ENCODE peak calls at places on chromosomes 12 and 14, in five cellular contexts. X is fibroblast of the conjunctiva; W is left cardiac atrium; D is activated naive CD8-positive, alpha-beta T cell treated with anti-CD3 and anti-CD28 coated beads for 36 hours; L is NT2/D1. G is an unnamed sample.

GRCh38 chr14:60151715-60152114 is 13.5 kb downstream of the DHRS7 start:
- DNase-seq in D (peak), X (peak), L (no peak), W (peak), G (peak)

GRCh38 chr12:120652671-120653435 is 12.4 kb downstream of the CABP1 start:
- DNase-seq in X (no peak), D (no peak), W (no peak), L (no peak), G (no peak)

GRCh38 chr12:113055594-113056380 is 743 bp upstream of the DTX1 start:
- DNase-seq in W (no peak), D (no peak), L (no peak), X (no peak), G (no peak)

GRCh38 chr14:104650057-104650980 is 39.1 kb upstream of the INF2 start:
- DNase-seq in L (peak), X (peak), W (peak), D (peak), G (peak)

GRCh38 chr12:62625238-62625637 is 158.6 kb downstream of the MON2 start:
- DNase-seq in X (no peak), W (peak), D (no peak), L (no peak), G (no peak)

GRCh38 chr12:92369643-92370042 is 224.0 kb upstream of the BTG1 start:
- DNase-seq in L (no peak), D (no peak), W (no peak), X (peak), G (no peak)

GRCh38 chr14:92507174-92507768 is 6.3 kb upstream of the RIN3 start:
- DNase-seq in X (no peak), D (no peak), L (no peak), W (no peak), G (no peak)

GRCh38 chr12:119069029-119069731 is 87.8 kb downstream of the SRRM4 start:
- DNase-seq in W (no peak), D (no peak), X (no peak), L (no peak), G (no peak)

GRCh38 chr12:129119537-129119936 is 266.3 kb downstream of the GLT1D1 start:
- DNase-seq in L (peak), X (no peak), W (no peak), D (no peak), G (no peak)

GRCh38 chr12:71938728-71939385 is at the start of gene TPH2:
- DNase-seq in W (peak), L (peak), X (peak), D (peak), G (peak)

GRCh38 chr12:2855546-2855945 is 1.3 kb downstream of the TEX52 start:
- DNase-seq in L (no peak), D (no peak), W (no peak), X (no peak), G (no peak)

GRCh38 chr12:109551108-109551507 is 22.2 kb downstream of the MMAB start:
- DNase-seq in L (no peak), X (no peak), W (no peak), D (no peak), G (no peak)

GRCh38 chr12:129305851-129306250 is 452.6 kb downstream of the GLT1D1 start:
- DNase-seq in L (no peak), D (no peak), X (no peak), W (no peak), G (no peak)

GRCh38 chr12:131137836-131138637 is 184.3 kb downstream of the ADGRD1 start:
- DNase-seq in X (peak), W (no peak), D (no peak), L (no peak), G (no peak)

GRCh38 chr12:49264466-49264872 is 413 bp upstream of the TUBA1C start:
- DNase-seq in L (no peak), X (no peak), W (no peak), D (peak), G (peak)

GRCh38 chr14:53011053-53011462 is 60.2 kb upstream of the FERMT2 start:
- DNase-seq in L (peak), X (peak), W (peak), D (no peak), G (no peak)

GRCh38 chr12:99250091-99250490 is 397.5 kb upstream of the GARIN6 start:
- DNase-seq in D (no peak), L (peak), W (no peak), X (no peak), G (no peak)

GRCh38 chr12:26699237-26699636 is 133.8 kb downstream of the ITPR2 start:
- DNase-seq in W (no peak), D (no peak), X (no peak), L (no peak), G (no peak)